ENCODE peak calls at places on chromosomes 1 and 21, in nine cellular contexts. K is stimulated activated CD4-positive, alpha-beta T cell treated with anti-CD3 and anti-CD28 coated beads, Interleukin-12 subunit alpha, Interleukin-12 subunit beta, amount 100 ng/mL, for 48 hours; B is CD4-positive, alpha-beta T cell; O is Ammon's horn; T is T follicular helper cell; L is fibroblast of villous mesenchyme; F is upper lobe of right lung; W is activated T-helper 1 cell treated with Interleukin-2 at 50 U/mL for 16 hours; C is T-cell. Q is an unnamed sample.

GRCh38 chr21:30839304-30839703 is 9.7 kb upstream of the KRTAP7-1 start:
- DNase-seq in F (no peak), O (no peak), T (no peak), W (no peak), B (no peak), C (no peak), K (peak), L (no peak), Q (no peak)

GRCh38 chr21:46116189-46116845 is 18.4 kb downstream of the COL6A2 start:
- DNase-seq in F (peak), W (no peak), B (no peak), T (no peak), O (no peak), C (no peak), K (no peak), L (no peak), Q (no peak)

GRCh38 chr1:73674945-73675561 is 522.9 kb downstream of the LRRIQ3 start:
- DNase-seq in F (no peak), L (peak), O (peak), B (no peak), K (no peak), C (no peak), T (no peak), W (no peak), Q (no peak)

GRCh38 chr1:10598088-10598712 is 123.5 kb downstream of the PEX14 start:
- DNase-seq in C (no peak), F (no peak), W (no peak), B (no peak), T (no peak), K (no peak), O (peak), L (no peak), Q (no peak)

GRCh38 chr1:224070521-224070920 is 43.4 kb upstream of the FBXO28 start:
- DNase-seq in T (no peak), C (no peak), O (no peak), F (no peak), L (no peak), B (no peak), W (no peak), K (no peak), Q (no peak)

GRCh38 chr1:45958317-45958716 is 154.9 kb downstream of the MAST2 start:
- DNase-seq in F (no peak), W (no peak), T (no peak), O (no peak), L (no peak), B (no peak), K (no peak), C (no peak), Q (no peak)

GRCh38 chr1:29698033-29698432 is 461.7 kb downstream of the PTPRU start:
- DNase-seq in T (no peak), B (no peak), L (peak), W (no peak), K (no peak), O (no peak), F (peak), C (no peak), Q (no peak)

GRCh38 chr1:60637651-60638050 is 444.7 kb upstream of the NFIA start:
- DNase-seq in C (no peak), F (no peak), W (no peak), O (no peak), L (no peak), T (no peak), B (no peak), K (no peak), Q (no peak)

GRCh38 chr1:39412079-39412478 is 79.4 kb upstream of the BMP8A start:
- DNase-seq in L (no peak), K (no peak), O (no peak), C (no peak), T (no peak), B (no peak), F (no peak), W (no peak), Q (no peak)

GRCh38 chr1:160211010-160211790 is 6.0 kb downstream of the PEA15 start:
- DNase-seq in K (no peak), W (no peak), O (peak), C (no peak), B (no peak), T (no peak), F (no peak), L (no peak), Q (no peak)

GRCh38 chr1:113931456-113931855 is 2.3 kb downstream of the HIPK1 start:
- DNase-seq in W (no peak), C (no peak), L (peak), O (no peak), K (no peak), T (no peak), B (no peak), F (no peak), Q (no peak)

GRCh38 chr1:7948950-7949349 is 8.3 kb upstream of the TNFRSF9 start:
- DNase-seq in K (peak), O (no peak), W (no peak), F (no peak), L (peak), T (peak), C (no peak), B (no peak), Q (peak)

GRCh38 chr1:6612641-6613360 is 730 bp upstream of the PHF13 start:
- DNase-seq in F (peak), B (no peak), C (peak), O (peak), K (no peak), W (no peak), L (peak), T (no peak), Q (no peak)

GRCh38 chr1:79667848-79668696 is 661.5 kb upstream of the ADGRL4 start:
- DNase-seq in W (no peak), C (no peak), O (no peak), L (no peak), B (no peak), T (no peak), K (no peak), F (no peak), Q (no peak)

GRCh38 chr21:44949161-44950015 is 9.6 kb downstream of the SLX9 start:
- DNase-seq in T (peak), B (peak), C (peak), W (peak), L (peak), K (peak), F (peak), O (peak), Q (no peak)

GRCh38 chr1:112322018-112322417 is 74.0 kb upstream of the CTTNBP2NL start:
- DNase-seq in F (no peak), K (no peak), W (no peak), L (no peak), B (no peak), C (no peak), T (no peak), O (no peak), Q (no peak)

GRCh38 chr1:70042090-70042716 is 163.2 kb downstream of the LRRC40 start:
- DNase-seq in B (no peak), L (peak), C (no peak), W (no peak), O (no peak), K (no peak), F (no peak), T (no peak), Q (no peak)

GRCh38 chr1:214525535-214526019 is 25.8 kb downstream of the PTPN14 start:
- DNase-seq in C (no peak), O (no peak), F (no peak), T (no peak), B (no peak), W (no peak), K (no peak), L (peak), Q (peak)

GRCh38 chr21:37513383-37513782 is 146.8 kb downstream of the DYRK1A start:
- DNase-seq in L (no peak), C (no peak), F (no peak), W (no peak), K (no peak), T (no peak), O (no peak), B (no peak), Q (no peak)

GRCh38 chr1:27416387-27417111 is 24.1 kb downstream of the GPR3 start:
- DNase-seq in K (peak), C (no peak), T (peak), O (peak), F (no peak), B (no peak), L (peak), W (no peak), Q (no peak)

GRCh38 chr1:99707535-99708142 is 58.8 kb downstream of the FRRS1 start:
- DNase-seq in O (peak), T (peak), W (peak), L (peak), F (peak), K (peak), B (peak), C (peak), Q (peak)

GRCh38 chr1:19786988-19787423 is 12.7 kb downstream of the TMCO4 start:
- DNase-seq in W (no peak), F (no peak), K (no peak), O (no peak), B (no peak), L (no peak), T (no peak), C (no peak), Q (no peak)

GRCh38 chr1:2416403-2416802 is 4.0 kb upstream of the PEX10 start:
- DNase-seq in B (peak), L (no peak), F (no peak), O (no peak), T (no peak), W (no peak), K (no peak), C (peak), Q (no peak)

GRCh38 chr1:4485398-4485797 is 169.0 kb upstream of the AJAP1 start:
- DNase-seq in L (no peak), B (no peak), K (no peak), C (no peak), F (no peak), O (peak), T (no peak), W (no peak), Q (no peak)

GRCh38 chr21:37198989-37199924 is 67.9 kb downstream of the VPS26C start:
- DNase-seq in B (no peak), L (peak), K (no peak), C (no peak), T (no peak), O (no peak), F (no peak), W (no peak), Q (peak)

GRCh38 chr1:180462099-180462498 is 40.3 kb downstream of the ACBD6 start:
- DNase-seq in K (no peak), O (no peak), C (no peak), T (no peak), F (no peak), B (no peak), W (no peak), L (peak), Q (no peak)

GRCh38 chr1:12617901-12618660 is at the start of gene DHRS3:
- DNase-seq in C (peak), O (peak), B (peak), L (peak), K (peak), T (peak), F (peak), W (peak), Q (peak)

GRCh38 chr1:24980836-24981631 is 51.0 kb upstream of the RUNX3 start:
- DNase-seq in K (no peak), W (no peak), T (no peak), F (no peak), C (no peak), B (no peak), O (no peak), L (no peak), Q (no peak)

GRCh38 chr1:16351449-16351993 is 759 bp downstream of the FBXO42 start:
- DNase-seq in L (peak), T (no peak), W (no peak), F (no peak), O (peak), B (no peak), C (no peak), K (no peak), Q (no peak)

GRCh38 chr1:115782571-115783281 is 14.2 kb upstream of the CASQ2 start:
- DNase-seq in W (no peak), C (no peak), T (no peak), L (peak), B (no peak), F (no peak), K (no peak), O (no peak), Q (peak)

GRCh38 chr21:27104749-27105439 is 138.0 kb upstream of the ADAMTS5 start:
- DNase-seq in O (no peak), W (no peak), T (no peak), F (no peak), B (no peak), L (peak), K (no peak), C (no peak), Q (no peak)

GRCh38 chr1:26784886-26785285 is 2.9 kb upstream of the PIGV start:
- DNase-seq in C (no peak), L (no peak), K (no peak), T (no peak), B (no peak), W (no peak), F (no peak), O (no peak), Q (no peak)

GRCh38 chr21:15005391-15005790 is 59.4 kb downstream of the NRIP1 start:
- DNase-seq in F (no peak), C (peak), L (no peak), B (peak), W (no peak), K (no peak), T (no peak), O (peak), Q (no peak)

GRCh38 chr1:28887418-28887834 is 26.9 kb upstream of the EPB41 start:
- DNase-seq in F (peak), K (no peak), C (peak), L (peak), T (peak), W (peak), O (no peak), B (peak), Q (no peak)

GRCh38 chr1:183873642-183874041 is 68.7 kb downstream of the RGL1 start:
- DNase-seq in T (no peak), O (no peak), B (no peak), K (no peak), F (no peak), W (no peak), C (no peak), L (no peak), Q (no peak)